ENCODE peak calls at places on chromosome 10, in five cellular contexts. W is CD8-positive, alpha-beta T cell; G is fibroblast of lung; H is colonic mucosa; B is upper lobe of right lung. P is an unnamed sample. For H3K9me3, the result is how much of the 10 kb centered on the place peaks cover.

GRCh38 chr10:6171891-6172354 is 30.8 kb upstream of the PFKFB3 start:
- DNase-seq in H (peak), G (peak), W (no peak), B (no peak), P (no peak)

GRCh38 chr10:129491123-129491734 is 24.2 kb downstream of the MGMT start:
- DNase-seq in G (peak), B (no peak), H (no peak), W (no peak), P (peak)

GRCh38 chr10:123149568-123150228 is 1.8 kb downstream of the HMX2 start:
- DNase-seq in H (peak), G (peak), B (peak), W (no peak), P (peak)

GRCh38 chr10:102615361-102615760 is 28.9 kb upstream of the TRIM8 start:
- DNase-seq in H (no peak), B (no peak), G (no peak), W (no peak), P (no peak)

GRCh38 chr10:107740962-107741690 is 576.6 kb upstream of the SORCS1 start:
- DNase-seq in B (no peak), H (no peak), G (peak), W (no peak), P (peak)

GRCh38 chr10:43822509-43823236 is 174.0 kb upstream of the ZNF32 start:
- DNase-seq in B (no peak), H (no peak), G (no peak), W (no peak), P (no peak)

GRCh38 chr10:10530313-10530712 is 487.4 kb upstream of the CELF2 start:
- DNase-seq in H (no peak), B (no peak), W (no peak), G (no peak), P (no peak)

GRCh38 chr10:95097805-95098204 is 28.5 kb upstream of the CYP2C8 start:
- DNase-seq in B (no peak), H (no peak), W (no peak), G (no peak), P (no peak)

GRCh38 chr10:59595584-59595983 is 114.1 kb downstream of the SLC16A9 start:
- DNase-seq in H (no peak), B (no peak), G (peak), W (no peak), P (no peak)

GRCh38 chr10:86729677-86730076 is 26.7 kb upstream of the BMPR1A start:
- DNase-seq in G (no peak), W (no peak), H (no peak), B (no peak), P (no peak)

GRCh38 chr10:86733260-86733671 is 23.2 kb upstream of the BMPR1A start:
- DNase-seq in B (no peak), W (no peak), H (no peak), G (peak), P (no peak)

GRCh38 chr10:86730227-86730626 is 26.2 kb upstream of the BMPR1A start:
- DNase-seq in G (no peak), B (no peak), H (peak), W (no peak), P (no peak)

GRCh38 chr10:86732771-86733170 is 23.6 kb upstream of the BMPR1A start:
- DNase-seq in G (no peak), B (no peak), H (no peak), W (no peak), P (no peak)

DNA sequence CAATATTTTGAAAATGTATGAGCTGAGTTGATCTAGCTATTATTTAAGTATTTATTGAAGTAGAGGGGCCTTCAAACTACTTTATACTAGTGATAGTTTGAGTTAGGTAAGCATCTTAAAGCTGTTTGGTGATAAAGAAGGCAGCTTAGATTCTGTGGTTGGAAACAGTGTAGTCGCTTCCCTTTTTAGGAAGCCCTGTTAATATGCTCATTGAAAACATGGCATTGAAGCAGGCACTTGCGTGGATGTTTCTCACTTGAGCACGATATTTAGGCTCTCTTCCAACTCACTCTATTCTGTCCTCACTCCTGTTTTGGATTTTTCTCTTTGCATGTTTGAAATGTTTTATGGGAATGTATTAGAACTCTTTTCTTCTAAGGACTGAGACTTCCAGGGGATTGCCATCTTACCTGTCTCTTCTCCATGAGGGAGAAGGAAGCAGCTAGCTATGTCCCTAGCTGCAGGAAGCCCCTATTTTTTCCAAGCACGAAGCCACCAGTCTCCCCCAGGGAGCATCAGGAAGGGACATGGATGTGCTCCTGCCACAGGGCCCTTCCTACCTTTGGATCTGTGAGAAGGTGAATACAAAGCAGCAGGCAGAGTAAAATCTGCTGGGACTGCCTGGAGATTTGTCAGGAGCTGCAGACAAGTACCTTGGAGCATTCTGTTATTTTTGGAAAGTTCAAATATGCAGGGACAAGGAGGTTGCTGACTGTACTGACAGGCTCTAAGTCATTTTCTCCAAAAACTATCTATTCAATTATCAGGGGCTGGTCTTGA is 22.0 kb upstream of the BMPR1A start:
- DNase-seq in G (no peak), B (no peak), H (no peak), W (no peak), P (no peak)
- H3K9me3 ChIP-seq in G (under half), B (under half), H (under half), W (under half), P (under half)

GRCh38 chr10:14438057-14438456 is 107.3 kb upstream of the FRMD4A start:
- DNase-seq in H (no peak), B (no peak), G (no peak), W (no peak), P (no peak)

GRCh38 chr10:14439451-14440259 is 108.9 kb upstream of the FRMD4A start:
- DNase-seq in G (peak), W (no peak), H (no peak), B (no peak), P (no peak)

GRCh38 chr10:14433147-14433546 is 102.4 kb upstream of the FRMD4A start:
- DNase-seq in G (no peak), W (no peak), B (no peak), H (no peak), P (no peak)

GRCh38 chr10:14436233-14436632 is 105.5 kb upstream of the FRMD4A start:
- DNase-seq in H (no peak), B (no peak), W (no peak), G (no peak), P (no peak)

DNA sequence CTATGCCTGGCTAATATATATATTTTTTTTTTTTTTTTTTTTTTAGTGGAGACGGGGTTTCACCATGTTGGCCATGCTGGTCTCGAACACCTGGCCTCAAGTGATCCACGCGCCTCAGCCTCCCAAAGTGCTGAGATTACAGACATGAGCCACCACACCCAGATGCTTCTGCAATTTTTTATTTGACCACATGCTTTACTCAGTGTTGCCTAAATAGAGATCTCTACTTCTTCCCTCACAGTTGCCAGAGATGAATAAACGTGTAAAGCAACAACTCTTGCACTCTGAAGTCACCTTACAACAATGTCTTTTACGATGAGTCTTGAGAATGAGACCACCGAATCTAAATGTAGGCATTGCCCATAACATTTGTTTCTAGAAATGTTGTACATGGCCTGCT is 107.9 kb upstream of the FRMD4A start:
- DNase-seq in W (no peak), B (no peak), G (no peak), H (no peak), P (no peak)
- H3K9me3 ChIP-seq in W (under half), B (under half), G (under half), H (under half), P (under half)

GRCh38 chr10:93579089-93579488 is 12.6 kb downstream of the FFAR4 start:
- DNase-seq in B (no peak), W (no peak), H (peak), G (peak), P (no peak)

GRCh38 chr10:93580824-93581223 is 14.4 kb downstream of the FFAR4 start:
- DNase-seq in G (peak), B (no peak), W (no peak), H (no peak), P (no peak)

GRCh38 chr10:93576888-93577287 is 10.4 kb downstream of the FFAR4 start:
- DNase-seq in B (no peak), H (peak), W (no peak), G (no peak), P (no peak)

GRCh38 chr10:93579985-93580711 is 13.7 kb downstream of the FFAR4 start:
- DNase-seq in W (no peak), H (no peak), B (no peak), G (no peak), P (no peak)

GRCh38 chr10:93577565-93577964 is 11.1 kb downstream of the FFAR4 start:
- DNase-seq in G (no peak), W (no peak), B (no peak), H (no peak), P (no peak)
- H3K9me3 ChIP-seq in G (under half), W (under half), B (under half), H (under half), P (under half)

DNA sequence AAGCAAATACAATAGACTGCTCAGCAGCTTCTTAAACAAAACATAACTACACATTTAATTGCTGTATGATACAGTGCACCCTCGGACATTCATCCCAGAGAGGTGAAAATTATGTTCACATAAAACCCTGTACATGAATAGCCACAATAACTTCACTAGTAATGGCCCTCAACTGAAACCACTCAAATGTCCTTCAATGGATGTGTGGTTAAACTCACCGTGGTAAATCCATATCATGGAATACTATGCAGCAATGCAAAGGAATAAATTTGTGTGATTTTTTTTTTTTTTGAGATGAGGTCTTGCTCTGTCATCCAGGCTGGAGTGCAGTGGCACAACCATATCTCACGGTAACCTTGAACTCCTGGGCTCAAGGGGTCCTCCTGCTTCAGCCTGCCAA is 252.7 kb downstream of the TCERG1L start:
- DNase-seq in G (no peak), B (no peak), H (no peak), W (no peak), P (no peak)
- H3K9me3 ChIP-seq in G (under half), B (under half), H (under half), W (under half), P (under half)